ENCODE peak calls at places on chromosomes 13 and 19, in six cellular contexts. Y is heart left ventricle, V is SJCRH30, B is SJSA1, Z is body of pancreas, W is PC-9. C is an unnamed sample.

GRCh38 chr13:40813662-40814454 is 24.4 kb downstream of the SLC25A15 start:
- DNase-seq in Y (no peak), V (peak; percentile 41), B (no peak), Z (peak; percentile 31), W (no peak), C (no peak)

GRCh38 chr19:12202250-12202649 is 39.4 kb downstream of the ZNF136 start:
- DNase-seq in Y (peak; percentile 32), V (peak; percentile 21), B (no peak), Z (peak; percentile 66), W (peak; percentile 51), C (no peak)

GRCh38 chr13:31749929-31750328 is 10.6 kb downstream of the RXFP2 start:
- DNase-seq in Y (no peak), V (no peak), B (peak; percentile 50), Z (no peak), W (no peak), C (no peak)

GRCh38 chr19:30085394-30085793 is 143.4 kb downstream of the URI1 start:
- DNase-seq in Y (peak; percentile 54), V (peak; percentile 70), B (no peak), Z (peak; percentile 52), W (no peak), C (no peak)

GRCh38 chr19:2424686-2425621 is 2.4 kb downstream of the TIMM13 start:
- DNase-seq in Y (peak; percentile 64), V (no peak), B (no peak), Z (peak; percentile 76), W (no peak), C (no peak)

GRCh38 chr19:11378319-11379189 is 4.1 kb downstream of the SWSAP1 start:
- DNase-seq in Y (no peak), V (peak; percentile 69), B (peak; percentile 78), Z (peak; percentile 61), W (peak; percentile 88), C (no peak)

GRCh38 chr13:63190742-63191141 is 1775.1 kb upstream of the PCDH20 start:
- DNase-seq in Y (no peak), V (no peak), B (no peak), Z (no peak), W (no peak), C (no peak)

GRCh38 chr19:6997679-6998445 is 23.4 kb downstream of the MBD3L2B start:
- DNase-seq in Y (no peak), V (no peak), B (no peak), Z (no peak), W (no peak), C (no peak)

GRCh38 chr13:81577601-81578000 is 1236.7 kb upstream of the SPRY2 start:
- DNase-seq in Y (no peak), V (peak; percentile 22), B (no peak), Z (no peak), W (no peak), C (no peak)

GRCh38 chr19:18514800-18515682 is 6.8 kb downstream of the ELL start:
- DNase-seq in Y (peak; percentile 78), V (no peak), B (no peak), Z (peak; percentile 65), W (peak; percentile 98), C (no peak)

GRCh38 chr13:51502206-51502651 is 49.4 kb upstream of the INTS6 start:
- DNase-seq in Y (no peak), V (no peak), B (no peak), Z (no peak), W (no peak), C (no peak)

GRCh38 chr13:103164239-103164638 is 98.0 kb upstream of the SLC10A2 start:
- DNase-seq in Y (no peak), V (no peak), B (peak; percentile 30), Z (no peak), W (no peak), C (no peak)

GRCh38 chr19:17775245-17775927 is 19.6 kb upstream of the B3GNT3 start:
- DNase-seq in Y (no peak), V (peak; percentile 74), B (no peak), Z (peak; percentile 44), W (peak; percentile 57), C (no peak)

GRCh38 chr13:99390601-99391000 is 83.4 kb upstream of the GPR183 start:
- DNase-seq in Y (no peak), V (no peak), B (peak; percentile 72), Z (no peak), W (no peak), C (no peak)

GRCh38 chr13:27953671-27954405 is 15.3 kb downstream of the CDX2 start:
- DNase-seq in Y (peak; percentile 64), V (no peak), B (no peak), Z (peak; percentile 90), W (no peak), C (no peak)

GRCh38 chr13:48437381-48437780 is 24.5 kb upstream of the LPAR6 start:
- DNase-seq in Y (peak; percentile 78), V (peak; percentile 9), B (no peak), Z (peak; percentile 55), W (no peak), C (no peak)

GRCh38 chr19:38306236-38306635 is 2.2 kb downstream of the C19orf33 start:
- DNase-seq in Y (no peak), V (no peak), B (no peak), Z (no peak), W (no peak), C (no peak)

GRCh38 chr19:38304866-38305429 is 897 bp downstream of the C19orf33 start:
- DNase-seq in Y (peak; percentile 80), V (no peak), B (no peak), Z (peak; percentile 92), W (peak; percentile 95), C (no peak)

GRCh38 chr19:38307076-38307475 is 3.0 kb downstream of the C19orf33 start:
- DNase-seq in Y (no peak), V (no peak), B (no peak), Z (no peak), W (no peak), C (no peak)

GRCh38 chr19:38304352-38304865 is 358 bp downstream of the C19orf33 start:
- DNase-seq in Y (no peak), V (no peak), B (no peak), Z (no peak), W (no peak), C (no peak)

DNA sequence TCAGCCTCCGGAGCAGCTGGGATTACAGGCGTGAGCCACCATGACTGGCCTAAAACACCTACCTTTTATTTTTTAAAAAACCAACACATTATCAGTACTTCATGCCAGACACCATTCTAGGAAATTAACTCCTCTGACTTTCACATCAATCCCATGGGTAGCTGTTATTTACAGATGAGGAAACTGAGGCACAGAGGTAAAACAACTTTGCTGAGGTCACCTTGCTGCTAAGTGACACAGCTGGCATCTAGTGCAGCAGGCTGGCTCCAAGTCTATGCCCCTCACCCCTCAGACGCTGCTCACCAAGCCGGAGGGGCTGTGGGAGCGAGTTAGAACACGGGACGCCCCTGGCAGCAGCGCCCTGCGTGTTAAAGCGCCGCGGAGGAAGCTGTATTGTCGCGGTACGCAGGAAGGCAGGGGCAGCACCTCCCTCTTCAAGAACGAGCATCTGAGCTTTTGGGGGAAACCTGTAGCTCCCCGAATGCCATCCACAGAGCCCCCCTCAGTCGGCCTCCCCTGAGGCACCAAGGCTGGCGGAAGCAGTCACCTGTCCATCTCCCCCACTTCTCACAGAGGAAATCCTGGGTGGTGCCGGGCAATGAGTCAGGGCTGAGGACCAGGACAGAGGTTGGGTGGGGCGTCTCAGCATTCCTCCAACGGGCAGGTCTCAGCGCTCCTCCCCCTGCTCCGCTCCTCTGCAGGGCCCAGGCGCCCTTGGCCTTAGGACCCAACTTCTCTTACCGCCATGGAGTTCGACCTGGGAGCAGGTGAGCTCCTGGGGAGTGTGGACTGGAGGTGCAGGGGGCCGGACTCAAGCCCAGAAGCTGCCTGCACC is at the start of gene C19orf33:
- DNase-seq in Y (peak; percentile 78), V (no peak), B (no peak), Z (peak; percentile 32), W (peak; percentile 88), C (no peak)
- H3K4me3 ChIP-seq in Y (peak within 1 kb of the TSS; percentile 22), V (no peak within 1 kb of the TSS), B (no peak within 1 kb of the TSS), Z (no peak within 1 kb of the TSS), W (peak within 1 kb of the TSS; percentile 72), C (no peak within 1 kb of the TSS)

GRCh38 chr13:113398963-113399754 is 35.2 kb upstream of the GRTP1 start:
- DNase-seq in Y (no peak), V (no peak), B (peak; percentile 82), Z (no peak), W (peak; percentile 45), C (no peak)

GRCh38 chr13:113390874-113391497 is 27.1 kb upstream of the GRTP1 start:
- DNase-seq in Y (no peak), V (no peak), B (no peak), Z (no peak), W (no peak), C (no peak)

GRCh38 chr13:113397606-113398425 is 33.9 kb upstream of the GRTP1 start:
- DNase-seq in Y (no peak), V (peak; percentile 72), B (no peak), Z (no peak), W (no peak), C (no peak)

GRCh38 chr13:113393226-113393571 is 29.3 kb upstream of the GRTP1 start:
- DNase-seq in Y (peak; percentile 66), V (no peak), B (no peak), Z (no peak), W (no peak), C (no peak)

DNA sequence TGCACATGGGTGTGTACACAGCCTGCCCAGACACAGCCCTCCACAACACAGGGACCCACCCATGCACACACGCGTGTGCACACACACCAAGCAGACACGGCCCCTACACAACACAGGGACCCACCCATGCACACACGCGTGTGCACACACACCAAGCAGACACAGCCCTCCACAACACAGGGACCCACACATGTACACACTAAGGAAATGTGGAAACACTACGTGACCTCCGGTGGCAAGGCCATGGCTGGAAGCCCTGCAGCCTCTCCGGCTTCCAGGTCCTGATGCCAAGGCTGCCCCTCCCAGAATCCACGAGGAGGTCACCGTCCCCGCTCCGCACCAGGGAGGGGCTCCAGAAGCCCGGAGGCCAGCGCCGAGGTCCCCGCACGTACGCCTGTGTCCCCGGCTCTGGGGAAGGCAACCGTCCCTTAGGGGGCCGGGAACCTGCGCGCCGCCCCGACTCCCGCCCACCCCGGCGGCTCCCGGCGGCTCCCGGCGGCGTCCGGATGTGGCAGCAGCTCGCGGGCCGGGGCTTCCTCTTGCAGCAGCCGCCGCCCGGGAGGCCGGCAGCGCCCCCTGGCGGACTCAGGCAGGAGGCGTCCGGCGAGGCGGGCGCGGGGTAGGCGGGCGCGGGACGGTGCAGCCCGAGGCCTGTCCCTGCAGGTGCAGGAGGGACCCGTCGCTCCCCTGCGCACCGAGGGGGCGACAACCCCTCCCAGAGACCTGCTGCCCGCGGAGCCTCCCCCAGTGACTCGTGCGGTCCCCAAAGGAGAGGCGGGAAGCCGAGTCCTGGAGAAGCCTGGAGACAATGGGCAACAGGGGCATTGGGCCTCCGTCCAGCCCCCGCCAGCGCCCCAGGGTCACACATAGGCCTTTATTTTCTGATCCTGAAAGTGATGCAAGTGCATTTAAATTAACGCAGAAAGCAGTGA is 29.9 kb upstream of the GRTP1 start:
- DNase-seq in Y (peak; percentile 81), V (peak; percentile 79), B (peak; percentile 73), Z (peak; percentile 88), W (peak; percentile 53), C (no peak)
- H3K27ac ChIP-seq in Y (peak overlapping the region; percentile 80), V (no peak overlapping the region), B (no peak overlapping the region), Z (no peak overlapping the region), W (no peak overlapping the region), C (no peak overlapping the region)

DNA sequence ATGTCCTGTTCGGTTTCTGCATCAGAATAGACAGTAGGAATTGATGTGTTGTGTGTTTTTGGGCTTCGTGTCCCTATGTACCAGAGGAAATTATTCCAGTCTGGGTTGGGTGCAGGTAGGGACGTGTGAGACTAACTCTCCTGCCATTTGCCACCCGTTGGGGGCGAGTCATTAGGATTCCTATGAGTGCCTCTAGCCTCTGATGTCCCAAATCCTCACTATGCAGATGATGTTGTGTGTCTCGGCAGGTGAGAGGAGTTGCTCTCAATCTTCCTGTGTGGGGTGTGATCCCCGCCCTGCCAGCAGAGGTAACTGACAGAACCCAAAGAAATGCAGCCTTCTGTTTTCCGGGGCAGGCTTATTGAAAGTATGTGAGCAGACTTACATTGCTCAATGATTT is 31.2 kb upstream of the ZNF331 start:
- DNase-seq in Y (no peak), V (no peak), B (no peak), Z (no peak), W (no peak), C (no peak)
- H3K4me1 ChIP-seq in Y (peaks cover 6% of the 10 kb centered on the region), V (peaks cover 7% of the 10 kb centered on the region), B (no peaks in the 10 kb centered on the region), Z (no peaks in the 10 kb centered on the region), W (peaks cover 3% of the 10 kb centered on the region), C (no peaks in the 10 kb centered on the region)

GRCh38 chr13:29846475-29847256 is 3.8 kb downstream of the UBL3 start:
- DNase-seq in Y (no peak), V (no peak), B (no peak), Z (no peak), W (no peak), C (no peak)
- H3K4me3 ChIP-seq in Y (peak overlapping the region; percentile 10), V (peak overlapping the region; percentile 78), B (peak overlapping the region; percentile 72), Z (peak overlapping the region; percentile 19), W (peak overlapping the region; percentile 75), C (peak overlapping the region; percentile 97)

C was measured in thoracic aorta.